ENCODE peak calls at places on chromosome 16, in nine cellular contexts. E, Q, I, L, M, W, F, N and B are unnamed samples.

GRCh38 chr16:13296206-13296605 is 394.8 kb downstream of the SHISA9 start:
- DNase-seq in E (no peak), Q (no peak), I (no peak), L (no peak), M (no peak), W (no peak), F (no peak), N (no peak), B (no peak)

GRCh38 chr16:54055864-54056263 is 230.7 kb downstream of the IRX3 start:
- DNase-seq in E (no peak), Q (no peak), I (no peak), L (no peak), M (peak), W (no peak), F (no peak), N (no peak), B (no peak)

GRCh38 chr16:10938321-10938720 is 3.9 kb downstream of the DEXI start:
- DNase-seq in E (peak), Q (no peak), I (no peak), L (no peak), M (no peak), W (peak), F (no peak), N (no peak), B (no peak)

GRCh38 chr16:51907680-51908079 is 639.3 kb downstream of the TOX3 start:
- DNase-seq in E (no peak), Q (no peak), I (no peak), L (no peak), M (no peak), W (no peak), F (no peak), N (no peak), B (no peak)

GRCh38 chr16:51971184-51971583 is 575.8 kb downstream of the TOX3 start:
- DNase-seq in E (no peak), Q (no peak), I (no peak), L (no peak), M (no peak), W (no peak), F (no peak), N (no peak), B (no peak)

GRCh38 chr16:13377143-13377542 is 475.7 kb downstream of the SHISA9 start:
- DNase-seq in E (no peak), Q (no peak), I (no peak), L (no peak), M (no peak), W (no peak), F (no peak), N (no peak), B (no peak)

GRCh38 chr16:81650982-81651562 is 128.0 kb upstream of the PLCG2 start:
- DNase-seq in E (peak), Q (no peak), I (no peak), L (no peak), M (no peak), W (peak), F (no peak), N (no peak), B (no peak)

GRCh38 chr16:11698271-11698689 is 30.0 kb downstream of the SNN start:
- DNase-seq in E (no peak), Q (no peak), I (no peak), L (no peak), M (peak), W (no peak), F (no peak), N (no peak), B (no peak)

GRCh38 chr16:9135797-9136196 is 44.4 kb downstream of the HAPSTR1 start:
- DNase-seq in E (peak), Q (no peak), I (no peak), L (no peak), M (no peak), W (peak), F (no peak), N (no peak), B (no peak)